ENCODE peak calls at places on chromosomes 12 and 14, in six cellular contexts. M is K562, W is PC-3, Y is endodermal cell, T is Karpas-422, J is kidney. Q is an unnamed sample.

GRCh38 chr12:39816671-39817185 is 197.1 kb upstream of the ABCD2 start:
- DNase-seq in M (no peak), W (no peak), Y (no peak), T (no peak), J (no peak), Q (no peak)

GRCh38 chr12:95548539-95549391 is 2.5 kb downstream of the USP44 start:
- DNase-seq in M (peak; percentile 84), W (no peak), Y (peak; percentile 92), T (no peak), J (peak; percentile 84), Q (peak; percentile 39)

GRCh38 chr12:43551971-43552559 is at the start of gene ADAMTS20:
- DNase-seq in M (peak; percentile 41), W (no peak), Y (peak; percentile 98), T (no peak), J (peak; percentile 51), Q (peak; percentile 65)

GRCh38 chr14:64074961-64075619 is 219.1 kb downstream of the ESR2 start:
- DNase-seq in M (no peak), W (peak; percentile 90), Y (no peak), T (no peak), J (no peak), Q (peak; percentile 39)

GRCh38 chr12:15842106-15842505 is 40.1 kb upstream of the STRAP start:
- DNase-seq in M (no peak), W (peak; percentile 56), Y (no peak), T (no peak), J (no peak), Q (peak; percentile 43)

GRCh38 chr14:61593330-61593729 is 102.0 kb upstream of the HIF1A start:
- DNase-seq in M (no peak), W (peak; percentile 41), Y (no peak), T (no peak), J (no peak), Q (peak; percentile 57)

GRCh38 chr14:96040836-96041371 is 1.7 kb downstream of the C14orf132 start:
- DNase-seq in M (no peak), W (no peak), Y (peak; percentile 7), T (no peak), J (no peak), Q (peak; percentile 49)

GRCh38 chr12:89390802-89391673 is 38.7 kb upstream of the DUSP6 start:
- DNase-seq in M (peak; percentile 20), W (peak; percentile 78), Y (no peak), T (no peak), J (no peak), Q (peak; percentile 51)

GRCh38 chr14:31275731-31276130 is 68.1 kb upstream of the HECTD1 start:
- DNase-seq in M (no peak), W (no peak), Y (no peak), T (peak; percentile 60), J (no peak), Q (no peak)

GRCh38 chr12:79233341-79233761 is 368.8 kb downstream of the SYT1 start:
- DNase-seq in M (no peak), W (no peak), Y (no peak), T (no peak), J (no peak), Q (no peak)

GRCh38 chr12:49937639-49938300 is 12.8 kb upstream of the AQP2 start:
- DNase-seq in M (no peak), W (no peak), Y (no peak), T (no peak), J (no peak), Q (no peak)

GRCh38 chr12:12443482-12443881 is 86.6 kb downstream of the BORCS5 start:
- DNase-seq in M (no peak), W (no peak), Y (no peak), T (no peak), J (no peak), Q (no peak)

GRCh38 chr14:72104011-72104613 is 171.9 kb downstream of the RGS6 start:
- DNase-seq in M (peak; percentile 46), W (peak; percentile 34), Y (peak; percentile 85), T (peak; percentile 84), J (no peak), Q (peak; percentile 3)

GRCh38 chr14:71555654-71556559 is 376.3 kb upstream of the RGS6 start:
- DNase-seq in M (no peak), W (no peak), Y (no peak), T (no peak), J (no peak), Q (no peak)

GRCh38 chr14:55582741-55583140 is 2.7 kb downstream of the KTN1 start:
- DNase-seq in M (no peak), W (no peak), Y (no peak), T (peak; percentile 86), J (no peak), Q (no peak)

GRCh38 chr14:92922883-92923743 is at the start of gene CHGA:
- DNase-seq in M (peak; percentile 79), W (no peak), Y (peak; percentile 93), T (no peak), J (peak; percentile 81), Q (peak; percentile 66)

GRCh38 chr12:98416845-98417244 is 98.5 kb upstream of the TMPO start:
- DNase-seq in M (no peak), W (peak; percentile 34), Y (no peak), T (peak; percentile 64), J (no peak), Q (peak; percentile 45)

GRCh38 chr14:100645200-100645985 is 58.2 kb upstream of the BEGAIN start:
- DNase-seq in M (peak; percentile 77), W (peak; percentile 90), Y (peak; percentile 97), T (peak; percentile 88), J (no peak), Q (peak; percentile 93)

GRCh38 chr12:58920102-58920955 is at the start of gene LRIG3:
- DNase-seq in M (peak; percentile 27), W (peak; percentile 88), Y (peak; percentile 96), T (no peak), J (peak; percentile 96), Q (peak; percentile 98)

GRCh38 chr12:104785886-104786285 is 172.2 kb downstream of the SLC41A2 start:
- DNase-seq in M (no peak), W (no peak), Y (no peak), T (no peak), J (no peak), Q (no peak)

GRCh38 chr14:58298880-58299664 is 717 bp downstream of the ARID4A start:
- DNase-seq in M (peak; percentile 54), W (no peak), Y (peak; percentile 72), T (peak; percentile 85), J (peak; percentile 87), Q (peak; percentile 56)

GRCh38 chr12:109696485-109697269 is 16.9 kb upstream of the FAM222A start:
- DNase-seq in M (peak; percentile 57), W (peak; percentile 50), Y (no peak), T (no peak), J (peak; percentile 14), Q (peak; percentile 21)

GRCh38 chr12:49138587-49138986 is 7.4 kb upstream of the TUBA1B start:
- DNase-seq in M (peak; percentile 32), W (no peak), Y (no peak), T (no peak), J (no peak), Q (no peak)

GRCh38 chr14:54567224-54567633 is 301 bp downstream of the SAMD4A start:
- DNase-seq in M (peak; percentile 17), W (no peak), Y (peak; percentile 85), T (no peak), J (no peak), Q (no peak)
- H3K9ac ChIP-seq in M (peak overlapping the region; percentile 73), W (peak overlapping the region; percentile 82), Y (no peak overlapping the region), T (peak overlapping the region; percentile 94), J (peak overlapping the region; percentile 96), Q (peak overlapping the region; percentile 90)

GRCh38 chr12:62978768-62979167 is 43.8 kb upstream of the PPM1H start:
- DNase-seq in M (no peak), W (no peak), Y (no peak), T (no peak), J (no peak), Q (no peak)
- H3K9ac ChIP-seq in M (no peak overlapping the region), W (no peak overlapping the region), Y (no peak overlapping the region), T (no peak overlapping the region), J (no peak overlapping the region), Q (no peak overlapping the region)

DNA sequence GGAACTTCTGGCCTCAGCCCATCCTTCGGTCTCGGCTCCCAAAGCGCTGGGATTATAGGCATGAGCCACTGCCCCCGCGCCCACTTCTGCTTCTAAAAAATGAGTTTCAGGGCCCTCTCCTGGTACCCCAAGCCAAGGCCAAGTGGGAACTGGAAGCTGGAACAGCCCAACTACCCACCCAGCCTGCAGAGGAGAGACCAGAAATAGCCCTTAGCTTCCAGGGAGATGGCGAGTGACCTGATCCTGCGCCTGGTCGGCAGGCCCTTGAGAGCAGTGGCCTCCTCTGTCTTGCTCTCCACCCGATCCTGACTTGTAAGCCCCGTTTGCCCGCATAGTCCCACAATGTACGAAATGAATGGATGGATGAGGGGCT is 31.2 kb upstream of the PLEKHG6 start:
- DNase-seq in M (no peak), W (no peak), Y (peak; percentile 69), T (no peak), J (peak; percentile 72), Q (no peak)
- H3K9ac ChIP-seq in M (no peak overlapping the region), W (peak overlapping the region; percentile 70), Y (no peak overlapping the region), T (no peak overlapping the region), J (peak overlapping the region; percentile 59), Q (peak overlapping the region; percentile 48)

GRCh38 chr12:121986494-121987245 is 35.0 kb upstream of the BCL7A start:
- DNase-seq in M (no peak), W (no peak), Y (no peak), T (no peak), J (peak; percentile 4), Q (no peak)

GRCh38 chr12:121981456-121981855 is 40.2 kb upstream of the BCL7A start:
- DNase-seq in M (no peak), W (no peak), Y (no peak), T (peak; percentile 81), J (no peak), Q (no peak)

GRCh38 chr12:121980892-121981272 is 40.8 kb upstream of the BCL7A start:
- DNase-seq in M (no peak), W (no peak), Y (no peak), T (no peak), J (no peak), Q (no peak)

GRCh38 chr12:121982950-121983349 is 38.7 kb upstream of the BCL7A start:
- DNase-seq in M (no peak), W (no peak), Y (no peak), T (no peak), J (no peak), Q (no peak)

GRCh38 chr12:121983546-121984205 is 38.0 kb upstream of the BCL7A start:
- DNase-seq in M (no peak), W (no peak), Y (no peak), T (peak; percentile 85), J (no peak), Q (no peak)
- H3K9ac ChIP-seq in M (no peak overlapping the region), W (no peak overlapping the region), Y (no peak overlapping the region), T (peak overlapping the region; percentile 73), J (no peak overlapping the region), Q (no peak overlapping the region)

Q was measured in adipocyte.